ENCODE peak calls at places on chromosomes 5 and 9, in four cellular contexts. S is brain microvascular endothelial cell, F is uterus, J is stomach. W is an unnamed sample. For H3K27me3, the result is how much of the 10 kb centered on the place peaks cover.

GRCh38 chr9:91816356-91816755 is 133.7 kb downstream of the ROR2 start:
- DNase-seq in S (no peak), F (no peak), J (no peak), W (peak)

GRCh38 chr9:75889577-75889976 is 896 bp upstream of the PCSK5 start:
- DNase-seq in S (no peak), F (no peak), J (no peak), W (no peak)

GRCh38 chr5:34957857-34958690 is 28.7 kb downstream of the DNAJC21 start:
- DNase-seq in S (peak), F (no peak), J (no peak), W (no peak)

GRCh38 chr5:124995451-124995850 is 249.0 kb upstream of the ZNF608 start:
- DNase-seq in S (peak), F (no peak), J (no peak), W (no peak)

GRCh38 chr5:62385136-62385535 is 18.6 kb downstream of the DIMT1 start:
- DNase-seq in S (no peak), F (no peak), J (no peak), W (no peak)

GRCh38 chr5:26388946-26389345 is 649.4 kb downstream of the CDH9 start:
- DNase-seq in S (no peak), F (no peak), J (no peak), W (no peak)

GRCh38 chr5:54516051-54516645 is 1.4 kb upstream of the SNX18 start:
- DNase-seq in S (no peak), F (no peak), J (no peak), W (no peak)

GRCh38 chr5:154211611-154212390 is 21.3 kb downstream of the GALNT10 start:
- DNase-seq in S (peak), F (no peak), J (no peak), W (no peak)

GRCh38 chr9:8251566-8251965 is 452.0 kb upstream of the DMAC1 start:
- DNase-seq in S (no peak), F (no peak), J (no peak), W (no peak)

GRCh38 chr9:112753725-112754124 is 3.2 kb downstream of the SNX30 start:
- DNase-seq in S (peak), F (peak), J (no peak), W (no peak)

GRCh38 chr9:81980568-81980967 is 8.0 kb upstream of the SPATA31D1 start:
- DNase-seq in S (no peak), F (no peak), J (no peak), W (no peak)

GRCh38 chr5:99005506-99005905 is 76.7 kb upstream of the CHD1 start:
- DNase-seq in S (no peak), F (no peak), J (no peak), W (no peak)
- H3K27me3 ChIP-seq in S (under half), F (under half), J (under half), W (under half)

DNA sequence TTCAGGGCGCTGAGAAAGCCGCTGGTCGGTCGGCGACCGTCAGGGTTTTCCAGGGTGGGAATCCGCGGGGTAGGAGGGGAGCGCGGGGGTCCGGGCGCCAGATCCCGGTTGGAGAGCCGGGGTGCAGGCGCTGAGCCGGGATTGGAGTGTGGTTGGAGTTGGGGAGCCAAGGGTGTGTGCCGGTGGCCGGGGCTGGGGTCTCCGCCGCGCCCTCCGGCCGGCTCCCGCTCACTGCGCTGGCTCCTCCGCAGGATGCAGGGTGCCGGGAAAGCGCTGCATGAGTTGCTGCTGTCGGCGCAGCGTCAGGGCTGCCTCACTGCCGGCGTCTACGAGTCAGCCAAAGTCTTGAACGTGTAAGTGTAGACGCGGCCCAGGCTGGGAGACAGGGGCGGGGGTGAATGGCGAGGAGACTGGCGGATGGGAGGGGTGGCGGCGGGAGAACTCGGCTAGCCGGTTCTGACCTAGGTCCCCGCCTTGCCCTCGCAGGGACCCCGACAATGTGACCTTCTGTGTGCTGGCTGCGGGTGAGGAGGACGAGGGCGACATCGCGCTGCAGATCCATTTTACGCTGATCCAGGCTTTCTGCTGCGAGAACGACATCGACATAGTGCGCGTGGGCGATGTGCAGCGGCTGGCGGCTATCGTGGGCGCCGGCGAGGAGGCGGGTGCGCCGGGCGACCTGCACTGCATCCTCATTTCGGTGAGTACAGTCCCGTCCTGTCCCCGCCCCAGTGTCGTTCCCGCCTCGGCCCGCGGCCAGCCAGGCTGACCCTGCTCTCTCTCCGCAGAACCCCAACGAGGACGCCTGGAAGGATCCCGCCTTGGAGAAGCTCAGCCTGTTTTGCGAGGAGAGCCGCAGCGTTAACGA is 603 bp downstream of the GADD45G start:
- DNase-seq in S (peak), F (peak), J (peak), W (peak)
- H3K27me3 ChIP-seq in S (under half), F (under half), J (under half), W (under half)

GRCh38 chr5:141871870-141872269 is 6.3 kb downstream of the PCDH1 start:
- DNase-seq in S (no peak), F (no peak), J (no peak), W (no peak)
- H3K27me3 ChIP-seq in S (under half), F (under half), J (under half), W (under half)

GRCh38 chr9:127754099-127754760 is 19.1 kb upstream of the TOR2A start:
- DNase-seq in S (no peak), F (no peak), J (no peak), W (no peak)
- H3K27me3 ChIP-seq in S (under half), F (under half), J (under half), W (under half)

DNA sequence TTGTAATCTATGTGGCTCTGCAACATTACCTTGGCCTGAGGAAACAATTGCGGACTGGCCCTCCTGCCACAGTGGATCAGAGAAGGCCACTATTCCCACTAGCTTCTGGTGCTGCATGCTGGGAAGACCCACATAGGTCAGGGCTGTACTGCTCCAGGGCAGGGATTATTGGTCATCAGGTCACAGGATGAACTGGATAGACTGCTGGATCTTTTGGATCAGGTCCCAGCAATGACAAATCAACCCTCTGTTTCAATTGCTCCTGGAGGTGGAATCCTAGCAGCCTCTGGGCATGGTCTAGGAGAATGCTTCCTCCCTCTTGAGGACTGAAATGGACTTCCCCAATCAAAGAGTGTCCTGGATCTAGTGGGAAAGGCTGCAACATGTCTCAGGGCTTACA is 66.7 kb upstream of the PHF24 start:
- DNase-seq in S (no peak), F (no peak), J (no peak), W (no peak)
- H3K27me3 ChIP-seq in S (under half), F (under half), J (under half), W (under half)

DNA sequence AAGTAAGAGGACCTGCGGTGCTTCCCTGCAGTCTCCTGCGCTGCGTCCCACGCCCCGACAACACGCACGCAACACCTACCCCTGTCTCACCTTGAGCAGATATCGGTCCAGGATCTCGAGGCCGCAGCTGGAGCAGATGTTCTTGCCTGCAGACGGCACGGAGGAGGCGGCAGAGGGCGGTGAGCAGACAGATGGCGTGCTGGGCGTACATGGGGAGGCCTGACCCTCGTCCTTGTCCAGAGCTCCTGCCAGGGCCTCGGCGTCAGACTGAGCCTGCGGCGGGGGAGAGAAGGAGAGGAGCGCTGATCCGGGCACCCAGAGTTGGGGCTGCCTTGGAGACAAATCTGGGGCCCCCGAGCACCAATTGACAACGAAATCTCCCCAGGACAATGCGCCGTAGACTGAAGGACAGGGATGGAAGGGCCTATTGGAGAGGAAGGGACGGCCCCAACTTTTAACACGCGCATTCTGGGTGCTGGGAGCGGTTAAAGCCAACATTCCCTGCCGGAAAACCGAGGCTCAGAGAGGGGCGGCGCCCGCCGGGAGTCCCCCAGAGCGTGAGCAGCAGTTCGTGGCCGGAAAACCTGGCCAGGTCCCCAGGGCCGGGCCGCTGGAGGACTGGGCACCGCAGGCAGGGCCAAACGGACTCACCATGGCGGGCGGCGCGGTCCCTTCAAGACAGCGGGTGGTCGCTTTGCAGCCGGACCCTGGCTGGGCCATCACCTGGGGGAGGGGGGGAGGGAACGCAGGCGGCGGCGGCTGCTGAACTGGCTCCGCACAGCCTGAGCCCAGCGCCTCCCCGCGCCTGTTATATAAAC is 1.8 kb downstream of the LHX6 start:
- DNase-seq in S (no peak), F (no peak), J (no peak), W (no peak)
- H3K27me3 ChIP-seq in S (half or more), F (half or more), J (half or more), W (under half)

GRCh38 chr9:132155514-132155913 is 6.3 kb upstream of the NTNG2 start:
- DNase-seq in S (no peak), F (no peak), J (no peak), W (no peak)

GRCh38 chr9:132150256-132150655 is 11.6 kb upstream of the NTNG2 start:
- DNase-seq in S (no peak), F (no peak), J (no peak), W (peak)

GRCh38 chr9:132154925-132155324 is 6.9 kb upstream of the NTNG2 start:
- DNase-seq in S (no peak), F (no peak), J (no peak), W (no peak)

GRCh38 chr9:132151118-132151517 is 10.7 kb upstream of the NTNG2 start:
- DNase-seq in S (no peak), F (no peak), J (no peak), W (no peak)

DNA sequence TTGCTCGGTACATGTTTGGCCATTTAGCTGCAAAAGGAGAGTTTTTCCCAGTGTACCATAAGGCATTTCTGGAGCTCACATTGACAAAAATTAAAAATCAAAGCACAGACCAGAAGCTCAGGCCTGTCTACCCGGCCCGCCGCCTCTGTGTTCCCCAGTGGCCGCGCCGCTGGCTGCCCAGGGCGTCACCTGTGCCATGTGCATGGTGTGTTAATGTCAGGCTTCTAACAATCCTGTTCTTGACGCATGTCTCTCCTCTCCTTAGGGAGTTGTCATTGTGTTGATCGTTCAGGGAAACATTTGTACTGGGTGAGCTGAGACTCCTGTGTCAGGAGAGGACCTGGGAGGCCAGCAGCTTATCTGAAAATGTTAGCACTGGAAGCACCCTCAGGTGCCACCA is 9.6 kb upstream of the NTNG2 start:
- DNase-seq in S (no peak), F (no peak), J (no peak), W (no peak)
- H3K27me3 ChIP-seq in S (under half), F (under half), J (under half), W (under half)

GRCh38 chr5:176728810-176729209 is 81.5 kb downstream of the TSPAN17 start:
- DNase-seq in S (no peak), F (no peak), J (no peak), W (no peak)
- H3K27me3 ChIP-seq in S (under half), F (under half), J (half or more), W (under half)

GRCh38 chr9:79301549-79301948 is 270.2 kb upstream of the TLE4 start:
- DNase-seq in S (no peak), F (no peak), J (no peak), W (no peak)

GRCh38 chr9:79302569-79302968 is 269.2 kb upstream of the TLE4 start:
- DNase-seq in S (no peak), F (no peak), J (no peak), W (no peak)

GRCh38 chr9:79300153-79300552 is 271.6 kb upstream of the TLE4 start:
- DNase-seq in S (no peak), F (no peak), J (no peak), W (no peak)

GRCh38 chr9:79302002-79302401 is 269.8 kb upstream of the TLE4 start:
- DNase-seq in S (no peak), F (no peak), J (no peak), W (no peak)
- H3K27me3 ChIP-seq in S (under half), F (under half), J (under half), W (under half)

GRCh38 chr5:181051841-181052525 is 11.9 kb downstream of the BTNL9 start:
- DNase-seq in S (no peak), F (no peak), J (no peak), W (no peak)
- H3K27me3 ChIP-seq in S (under half), F (under half), J (half or more), W (under half)